ENCODE peak calls at places on chromosomes 7 and 10, in five cellular contexts. A, H, C, S and E are unnamed samples.

GRCh38 chr10:32179836-32180235 is 123.6 kb upstream of the KIF5B start:
- DNase-seq in A (no peak), H (no peak), C (no peak), S (no peak), E (no peak)

GRCh38 chr7:157559596-157560257 is 222.9 kb downstream of the DNAJB6 start:
- DNase-seq in A (no peak), H (peak; percentile 69), C (no peak), S (no peak), E (no peak)

GRCh38 chr10:97278491-97278989 is 13.9 kb downstream of the ARHGAP19 start:
- DNase-seq in A (peak; percentile 82), H (no peak), C (no peak), S (peak; percentile 16), E (no peak)

GRCh38 chr7:87001214-87001613 is 58.2 kb downstream of the ELAPOR2 start:
- DNase-seq in A (peak; percentile 63), H (no peak), C (no peak), S (no peak), E (no peak)

GRCh38 chr7:40655426-40655825 is 520.6 kb downstream of the SUGCT start:
- DNase-seq in A (no peak), H (no peak), C (no peak), S (no peak), E (no peak)

GRCh38 chr7:132485600-132486594 is 90.4 kb downstream of the PLXNA4 start:
- DNase-seq in A (no peak), H (no peak), C (no peak), S (no peak), E (no peak)

GRCh38 chr7:112781110-112781509 is 9.1 kb downstream of the TMEM168 start:
- DNase-seq in A (no peak), H (no peak), C (no peak), S (no peak), E (no peak)

GRCh38 chr7:12403287-12404181 is at the start of gene VWDE:
- DNase-seq in A (peak; percentile 23), H (peak; percentile 78), C (peak; percentile 58), S (no peak), E (peak; percentile 83)

GRCh38 chr7:124033093-124033806 is 383 bp upstream of the TMEM229A start:
- DNase-seq in A (peak; percentile 3), H (no peak), C (peak; percentile 48), S (no peak), E (no peak)

GRCh38 chr10:62095341-62096071 is 173.1 kb downstream of the RTKN2 start:
- DNase-seq in A (peak; percentile 75), H (no peak), C (no peak), S (no peak), E (peak; percentile 56)

GRCh38 chr10:62133618-62134017 is 135.0 kb downstream of the RTKN2 start:
- DNase-seq in A (no peak), H (no peak), C (no peak), S (no peak), E (no peak)

GRCh38 chr10:54983255-54983654 is 182.2 kb upstream of the PCDH15 start:
- DNase-seq in A (no peak), H (no peak), C (no peak), S (no peak), E (no peak)

DNA sequence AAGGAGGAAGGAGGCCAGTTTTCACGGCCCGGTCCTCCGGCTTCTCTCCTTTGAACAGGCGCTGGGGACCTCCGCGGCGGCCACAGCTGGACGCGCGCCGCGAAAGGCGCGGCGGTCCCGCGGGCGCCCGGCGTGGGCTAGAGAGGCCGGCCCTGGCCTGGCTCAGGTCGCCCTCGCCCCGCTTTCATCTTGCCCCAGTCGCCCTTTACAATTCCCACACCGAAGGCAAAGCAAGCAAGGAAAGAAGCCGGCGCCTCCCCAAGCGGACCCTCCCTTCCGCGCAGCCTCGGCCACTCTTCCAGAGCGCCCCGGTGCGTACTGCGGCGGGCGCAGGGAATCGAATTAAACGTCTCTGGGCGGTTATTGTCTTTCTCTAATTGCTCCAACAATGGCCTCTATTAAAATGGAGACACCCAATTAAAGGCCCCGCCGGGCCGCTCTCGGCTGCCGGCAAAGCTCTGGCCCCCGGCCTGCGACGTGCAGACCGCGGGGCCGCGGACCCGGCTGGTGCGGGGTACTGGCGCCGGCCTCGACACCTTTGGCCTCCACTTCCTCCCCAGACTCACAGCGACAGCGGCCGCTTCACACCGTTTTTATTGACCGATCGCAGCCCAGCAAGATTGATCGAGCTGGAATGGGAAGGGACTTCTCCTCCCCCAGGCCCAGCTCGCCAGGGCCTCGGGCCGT is 4.5 kb upstream of the GATA3 start:
- DNase-seq in A (no peak), H (no peak), C (peak; percentile 58), S (no peak), E (no peak)
- H3K27me3 ChIP-seq in A (peaks cover 86% of the 10 kb centered on the region), H (peaks cover 100% of the 10 kb centered on the region), C (peaks cover 97% of the 10 kb centered on the region), S (peaks cover 95% of the 10 kb centered on the region), E (no peaks in the 10 kb centered on the region)

GRCh38 chr7:4531236-4531635 is 150.9 kb upstream of the FOXK1 start:
- DNase-seq in A (no peak), H (no peak), C (no peak), S (no peak), E (no peak)
- H3K4me3 ChIP-seq in A (no peak overlapping the region), H (no peak overlapping the region), C (no peak overlapping the region), S (no peak overlapping the region), E (no peak overlapping the region)

GRCh38 chr7:141073641-141074161 is at the start of gene TMEM178B:
- DNase-seq in A (peak; percentile 7), H (no peak), C (peak; percentile 35), S (no peak), E (no peak)
- H3K27me3 ChIP-seq in A (peaks cover 40% of the 10 kb centered on the region), H (peaks cover 78% of the 10 kb centered on the region), C (peaks cover 65% of the 10 kb centered on the region), S (peaks cover 6% of the 10 kb centered on the region), E (peaks cover 55% of the 10 kb centered on the region)

DNA sequence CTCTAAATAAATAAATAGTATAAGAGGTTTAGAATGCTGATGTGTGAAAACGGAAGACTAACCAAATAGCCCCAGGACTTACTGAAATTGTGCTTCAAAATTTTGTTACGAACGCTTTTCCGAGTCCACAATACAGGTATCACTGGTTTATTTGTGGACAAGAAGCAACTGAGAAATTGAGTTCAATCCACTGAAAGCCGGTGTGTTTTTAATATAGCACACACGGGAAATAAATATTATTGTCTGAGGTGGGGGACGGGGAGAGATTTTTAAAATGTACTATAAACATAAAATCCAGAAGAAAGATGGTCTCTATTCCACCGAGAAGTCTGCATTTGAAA is 598 bp downstream of the SLC16A12 start:
- DNase-seq in A (no peak), H (no peak), C (no peak), S (no peak), E (no peak)
- H3K4me3 ChIP-seq in A (no peak overlapping the region), H (peak overlapping the region; percentile 7), C (peak overlapping the region; percentile 75), S (peak overlapping the region; percentile 54), E (peak overlapping the region; percentile 29)

DNA sequence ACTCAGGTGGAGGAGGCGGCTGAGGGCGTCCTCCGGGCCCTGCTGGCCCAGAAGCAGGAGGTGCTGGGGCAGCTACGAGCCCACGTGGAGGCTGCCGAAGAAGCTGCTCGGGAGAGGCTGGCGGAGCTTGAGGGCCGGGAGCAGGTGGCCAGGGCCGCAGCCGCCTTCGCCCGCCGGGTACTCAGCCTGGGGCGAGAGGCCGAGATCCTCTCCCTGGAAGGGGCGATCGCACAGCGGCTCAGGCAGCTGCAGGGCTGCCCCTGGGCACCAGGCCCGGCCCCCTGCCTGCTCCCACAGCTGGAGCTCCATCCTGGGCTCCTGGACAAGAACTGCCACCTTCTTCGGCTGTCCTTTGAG is 2.8 kb downstream of the TRIM56 start:
- DNase-seq in A (no peak), H (no peak), C (no peak), S (no peak), E (no peak)
- H3K27me3 ChIP-seq in A (no peaks in the 10 kb centered on the region), H (no peaks in the 10 kb centered on the region), C (no peaks in the 10 kb centered on the region), S (no peaks in the 10 kb centered on the region), E (no peaks in the 10 kb centered on the region)

GRCh38 chr7:149217570-149217969 is 21.9 kb upstream of the ZNF212 start:
- DNase-seq in A (no peak), H (no peak), C (no peak), S (no peak), E (no peak)
- H3K4me3 ChIP-seq in A (no peak overlapping the region), H (no peak overlapping the region), C (no peak overlapping the region), S (no peak overlapping the region), E (no peak overlapping the region)

GRCh38 chr10:86390337-86391120 is 23.9 kb upstream of the GRID1 start:
- DNase-seq in A (no peak), H (no peak), C (no peak), S (no peak), E (no peak)
- H3K27me3 ChIP-seq in A (peaks cover 51% of the 10 kb centered on the region), H (peaks cover 51% of the 10 kb centered on the region), C (peaks cover 65% of the 10 kb centered on the region), S (peaks cover 24% of the 10 kb centered on the region), E (no peaks in the 10 kb centered on the region)

GRCh38 chr7:604884-605531 is 85.4 kb upstream of the PDGFA start:
- DNase-seq in A (no peak), H (peak; percentile 84), C (no peak), S (no peak), E (no peak)
- H3K4me3 ChIP-seq in A (no peak overlapping the region), H (no peak overlapping the region), C (no peak overlapping the region), S (no peak overlapping the region), E (no peak overlapping the region)

GRCh38 chr7:29146888-29147609 is 712 bp upstream of the CPVL start:
- DNase-seq in A (peak; percentile 50), H (no peak), C (no peak), S (peak; percentile 53), E (no peak)
- H3K27me3 ChIP-seq in A (peaks cover 65% of the 10 kb centered on the region), H (no peaks in the 10 kb centered on the region), C (peaks cover 38% of the 10 kb centered on the region), S (peaks cover 2% of the 10 kb centered on the region), E (peaks cover 7% of the 10 kb centered on the region)

DNA sequence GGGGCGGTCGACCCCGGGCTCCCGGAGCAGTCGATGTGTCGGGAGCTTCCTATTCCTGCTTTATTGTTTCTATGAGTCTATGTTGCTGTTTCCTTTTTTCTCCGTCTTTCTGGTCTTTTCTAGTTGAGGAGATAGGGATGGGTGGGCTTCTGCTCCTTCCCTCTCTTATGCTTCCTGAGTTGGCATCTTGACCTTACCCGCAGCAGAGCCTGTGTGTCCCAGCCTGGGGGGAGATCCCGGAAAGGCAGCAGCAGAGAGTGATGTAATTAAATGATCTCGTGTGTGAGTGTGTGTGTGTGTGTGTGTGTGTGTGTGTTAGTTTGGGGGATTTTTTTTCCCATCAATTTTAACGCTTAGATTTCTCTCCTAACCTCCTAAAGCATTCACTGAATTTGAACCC is 501 bp upstream of the SORCS1 start:
- DNase-seq in A (no peak), H (no peak), C (peak; percentile 9), S (no peak), E (no peak)
- H3K4me3 ChIP-seq in A (peak overlapping the region; percentile 63), H (no peak overlapping the region), C (peak overlapping the region; percentile 89), S (peak overlapping the region; percentile 18), E (no peak overlapping the region)